ENCODE peak calls at places on chromosome 17, in ten cellular contexts. V, Y, E, U, Z, O, P, K, X and R are unnamed samples.
A peak's percentile ranks its signal among the peaks of the same experiment; 100 is the strongest.

GRCh38 chr17:72725432-72726068 is 366.9 kb downstream of the SLC39A11 start:
- DNase-seq in V (no peak), X (peak; percentile 43), P (peak; percentile 76), E (peak; percentile 61), Z (peak; percentile 78), Y (no peak), K (peak; percentile 71), U (peak; percentile 76), O (no peak), R (peak; percentile 57)

GRCh38 chr17:49315551-49315951 is 46.5 kb downstream of the ZNF652 start:
- DNase-seq in E (peak; percentile 64), U (peak; percentile 90), X (peak; percentile 86), V (peak; percentile 45), Z (peak; percentile 90), P (peak; percentile 79), O (no peak), Y (peak; percentile 51), K (peak; percentile 89), R (peak; percentile 83)

GRCh38 chr17:37458805-37459204 is 30.9 kb upstream of the DUSP14 start:
- DNase-seq in X (no peak), Y (no peak), P (no peak), U (peak; percentile 14), V (no peak), E (no peak), K (peak; percentile 90), O (no peak), Z (peak; percentile 75), R (peak; percentile 73)

GRCh38 chr17:58365185-58365979 is 13.4 kb upstream of the SUPT4H1 start:
- DNase-seq in X (no peak), O (no peak), K (no peak), E (no peak), Y (no peak), Z (no peak), V (no peak), P (no peak), U (no peak), R (no peak)

GRCh38 chr17:8630227-8630801 is at the start of gene MYH10:
- DNase-seq in O (no peak), U (no peak), Y (no peak), V (peak; percentile 25), P (no peak), Z (no peak), K (no peak), X (peak; percentile 10), E (no peak), R (no peak)

GRCh38 chr17:55820675-55821074 is 69.8 kb downstream of the PCTP start:
- DNase-seq in P (no peak), Y (no peak), V (no peak), K (no peak), Z (no peak), X (no peak), E (no peak), O (no peak), U (no peak), R (no peak)

GRCh38 chr17:43338886-43339516 is 59.8 kb upstream of the ARL4D start:
- DNase-seq in E (peak; percentile 69), V (no peak), X (no peak), P (peak; percentile 52), K (peak; percentile 61), Y (peak; percentile 19), O (peak; percentile 7), Z (peak; percentile 48), U (peak; percentile 55), R (peak; percentile 68)

GRCh38 chr17:19281161-19281560 is 44.0 kb downstream of the EPN2 start:
- DNase-seq in Z (no peak), P (no peak), V (no peak), K (no peak), Y (no peak), O (no peak), E (no peak), U (no peak), X (no peak), R (no peak)

GRCh38 chr17:48718162-48718780 is 4.0 kb downstream of the PRAC1 start:
- DNase-seq in O (no peak), V (no peak), X (no peak), P (no peak), E (no peak), Z (no peak), Y (no peak), K (no peak), U (no peak), R (peak; percentile 8)

GRCh38 chr17:82287849-82288601 is 14.5 kb upstream of the CSNK1D start:
- DNase-seq in P (peak; percentile 25), V (no peak), Z (peak; percentile 97), E (peak; percentile 86), Y (no peak), X (peak; percentile 67), K (peak; percentile 99), U (peak; percentile 92), O (no peak), R (peak; percentile 99)

GRCh38 chr17:82297280-82297803 is 20.1 kb downstream of the CD7 start:
- DNase-seq in O (no peak), U (peak; percentile 83), P (no peak), E (peak; percentile 83), X (no peak), Z (peak; percentile 97), Y (peak; percentile 69), V (no peak), K (peak; percentile 96), R (peak; percentile 93)

GRCh38 chr17:5237541-5238016 is 2.9 kb upstream of the SCIMP start:
- DNase-seq in K (peak; percentile 65), P (no peak), X (peak; percentile 40), O (no peak), V (no peak), U (peak; percentile 39), Y (no peak), E (peak; percentile 79), Z (peak; percentile 66), R (peak; percentile 59)

GRCh38 chr17:19285218-19285900 is 48.2 kb downstream of the EPN2 start:
- DNase-seq in O (no peak), Z (peak; percentile 74), P (no peak), U (no peak), X (no peak), E (no peak), Y (no peak), K (no peak), V (no peak), R (no peak)

GRCh38 chr17:82412535-82413520 is 5.3 kb upstream of the HEXD start:
- DNase-seq in Z (no peak), O (no peak), U (no peak), Y (no peak), E (no peak), P (no peak), K (no peak), V (no peak), X (no peak), R (no peak)

GRCh38 chr17:70123193-70123592 is 46.1 kb upstream of the KCNJ2 start:
- DNase-seq in O (no peak), P (no peak), U (peak; percentile 6), X (no peak), V (no peak), E (no peak), Y (no peak), K (no peak), Z (peak; percentile 19), R (no peak)

GRCh38 chr17:82328141-82328993 is 5.2 kb downstream of the SECTM1 start:
- DNase-seq in Z (no peak), U (peak; percentile 43), P (no peak), V (no peak), X (no peak), Y (no peak), K (no peak), O (no peak), E (peak; percentile 38), R (no peak)

GRCh38 chr17:19470529-19471261 is 59.7 kb downstream of the RNF112 start:
- DNase-seq in K (no peak), E (no peak), P (no peak), U (no peak), V (no peak), Z (peak; percentile 57), X (peak; percentile 63), Y (no peak), O (no peak), R (no peak)

GRCh38 chr17:59479141-59479540 is 86.3 kb upstream of the DHX40 start:
- DNase-seq in Y (no peak), U (no peak), P (no peak), K (no peak), V (no peak), E (no peak), Z (no peak), O (no peak), X (no peak), R (no peak)

GRCh38 chr17:63001689-63002394 is 35.8 kb downstream of the TANC2 start:
- DNase-seq in O (no peak), K (peak; percentile 61), Y (no peak), Z (no peak), E (no peak), V (no peak), X (no peak), U (peak; percentile 80), P (no peak), R (peak; percentile 49)